ENCODE peak calls at places on chromosomes 12 and 14, in six cellular contexts. O, V, P, Q, K and C are unnamed samples.

GRCh38 chr14:78164226-78164853 is 5.8 kb upstream of the NRXN3 start:
- DNase-seq in Q (no peak), P (no peak), K (peak; percentile 54), O (peak; percentile 30), V (no peak), C (no peak)

GRCh38 chr12:44015333-44015941 is 179.6 kb downstream of the TMEM117 start:
- DNase-seq in V (no peak), Q (peak; percentile 20), O (peak; percentile 70), P (no peak), K (peak; percentile 43), C (peak; percentile 81)

GRCh38 chr12:131761638-131762037 is 50.7 kb downstream of the SFSWAP start:
- DNase-seq in Q (no peak), O (no peak), P (no peak), V (no peak), K (no peak), C (no peak)

GRCh38 chr12:109863961-109864712 is 16.2 kb downstream of the GLTP start:
- DNase-seq in O (no peak), V (no peak), P (no peak), Q (no peak), K (no peak), C (peak; percentile 91)

GRCh38 chr14:68961781-68962584 is 17.1 kb downstream of the ACTN1 start:
- DNase-seq in P (no peak), O (peak; percentile 92), Q (no peak), V (no peak), K (peak; percentile 35), C (no peak)

GRCh38 chr12:26037615-26038180 is 79.2 kb downstream of the RASSF8 start:
- DNase-seq in V (no peak), Q (no peak), O (no peak), P (no peak), K (no peak), C (no peak)

GRCh38 chr14:81219821-81220487 is 805 bp downstream of the GTF2A1 start:
- DNase-seq in O (peak; percentile 30), K (no peak), Q (no peak), V (peak; percentile 59), P (peak; percentile 67), C (no peak)

GRCh38 chr14:27175489-27175888 is 577.7 kb upstream of the NOVA1 start:
- DNase-seq in O (no peak), K (no peak), V (no peak), Q (no peak), P (no peak), C (no peak)

GRCh38 chr12:117439531-117440001 is 78.1 kb upstream of the NOS1 start:
- DNase-seq in K (no peak), P (no peak), O (no peak), Q (no peak), V (no peak), C (no peak)

GRCh38 chr14:73903028-73903427 is 16.4 kb downstream of the ZNF410 start:
- DNase-seq in O (no peak), P (no peak), V (no peak), K (no peak), Q (no peak), C (no peak)

GRCh38 chr12:34404377-34405285 is 382.3 kb downstream of the ALG10 start:
- DNase-seq in P (no peak), O (no peak), Q (no peak), K (no peak), V (peak; percentile 21), C (no peak)

GRCh38 chr12:124867389-124867930 is 3.8 kb upstream of the SCARB1 start:
- DNase-seq in V (no peak), Q (peak; percentile 70), K (no peak), O (peak; percentile 58), P (no peak), C (no peak)

GRCh38 chr12:6820171-6820570 is 1.4 kb upstream of the GPR162 start:
- DNase-seq in O (no peak), V (no peak), K (no peak), Q (no peak), P (no peak), C (no peak)

GRCh38 chr14:65255029-65255545 is 152.8 kb upstream of the MAX start:
- DNase-seq in K (no peak), O (peak; percentile 84), P (no peak), V (no peak), Q (no peak), C (no peak)

GRCh38 chr14:81323621-81324400 is 76.3 kb downstream of the STON2 start:
- DNase-seq in P (no peak), V (peak; percentile 53), Q (no peak), O (peak; percentile 77), K (no peak), C (no peak)

GRCh38 chr12:49301759-49302158 is 6.8 kb downstream of the PRPH start:
- DNase-seq in Q (no peak), V (no peak), K (no peak), O (no peak), P (no peak), C (no peak)

GRCh38 chr14:54690887-54691286 is 124.0 kb downstream of the SAMD4A start:
- DNase-seq in P (no peak), O (no peak), V (no peak), K (no peak), Q (no peak), C (no peak)

GRCh38 chr14:105088812-105089745 is 23.8 kb upstream of the GPR132 start:
- DNase-seq in Q (no peak), O (no peak), P (no peak), K (no peak), V (no peak), C (no peak)